ENCODE peak calls at places on chromosomes 11 and 22, in five cellular contexts. Z is left ventricle myocardium inferior, H is tibial artery, M is upper lobe of right lung, J is GM23338. O is an unnamed sample.

GRCh38 chr11:95385577-95385976 is 154.6 kb upstream of the SESN3 start:
- DNase-seq in Z (no peak), H (no peak), M (no peak), J (no peak), O (no peak)

GRCh38 chr22:37822079-37822833 is 926 bp upstream of the GALR3 start:
- DNase-seq in Z (no peak), H (no peak), M (no peak), J (peak; percentile 76), O (no peak)

GRCh38 chr11:60848714-60849151 is 6.8 kb downstream of the CCDC86 start:
- DNase-seq in Z (no peak), H (no peak), M (no peak), J (no peak), O (no peak)

GRCh38 chr11:2701230-2701629 is 1.4 kb upstream of the KCNQ1OT1 start:
- DNase-seq in Z (peak; percentile 7), H (no peak), M (no peak), J (no peak), O (no peak)

GRCh38 chr11:78365381-78365792 is 52.2 kb downstream of the GAB2 start:
- DNase-seq in Z (no peak), H (no peak), M (no peak), J (peak; percentile 97), O (peak; percentile 64)

GRCh38 chr11:3103076-3103475 is 45.9 kb upstream of the CARS1 start:
- DNase-seq in Z (no peak), H (no peak), M (peak; percentile 59), J (no peak), O (no peak)

GRCh38 chr11:91366186-91366585 is 858.4 kb upstream of the FAT3 start:
- DNase-seq in Z (no peak), H (no peak), M (no peak), J (no peak), O (no peak)

GRCh38 chr22:17767236-17768065 is 6.8 kb downstream of the BID start:
- DNase-seq in Z (no peak), H (no peak), M (no peak), J (no peak), O (no peak)

GRCh38 chr11:96015911-96016565 is 92.1 kb upstream of the MTMR2 start:
- DNase-seq in Z (no peak), H (no peak), M (no peak), J (peak; percentile 47), O (no peak)

GRCh38 chr11:108803781-108804180 is 138.9 kb downstream of the DDX10 start:
- DNase-seq in Z (no peak), H (no peak), M (no peak), J (no peak), O (no peak)

GRCh38 chr11:33507967-33508366 is 192.7 kb downstream of the C11orf91 start:
- DNase-seq in Z (no peak), H (no peak), M (no peak), J (peak; percentile 77), O (no peak)

GRCh38 chr11:123069878-123070821 is 8.2 kb upstream of the HSPA8 start:
- DNase-seq in Z (no peak), H (no peak), M (no peak), J (no peak), O (no peak)

GRCh38 chr22:47370448-47371262 is 608.2 kb downstream of the TBC1D22A start:
- DNase-seq in Z (no peak), H (peak; percentile 18), M (no peak), J (no peak), O (no peak)

GRCh38 chr11:34564406-34564805 is 50.8 kb upstream of the ELF5 start:
- DNase-seq in Z (no peak), H (no peak), M (no peak), J (peak; percentile 42), O (peak; percentile 13)

GRCh38 chr11:1054143-1055108 is 17.9 kb upstream of the MUC6 start:
- DNase-seq in Z (no peak), H (no peak), M (peak; percentile 64), J (no peak), O (no peak)

GRCh38 chr22:30452861-30453260 is 19.0 kb downstream of the SEC14L3 start:
- DNase-seq in Z (no peak), H (no peak), M (no peak), J (no peak), O (no peak)

GRCh38 chr22:19755145-19755710 is 5.3 kb upstream of the TBX1 start:
- DNase-seq in Z (no peak), H (no peak), M (no peak), J (peak; percentile 69), O (no peak)

GRCh38 chr22:40703731-40704130 is 24.4 kb downstream of the MCHR1 start:
- DNase-seq in Z (no peak), H (no peak), M (no peak), J (no peak), O (no peak)

GRCh38 chr11:77729063-77729462 is 91.5 kb downstream of the RSF1 start:
- DNase-seq in Z (no peak), H (no peak), M (no peak), J (no peak), O (no peak)

GRCh38 chr22:48658246-48658645 is 1169.4 kb downstream of the BRD1 start:
- DNase-seq in Z (no peak), H (no peak), M (no peak), J (no peak), O (no peak)

GRCh38 chr11:30171661-30172060 is 59.2 kb upstream of the FSHB start:
- DNase-seq in Z (no peak), H (no peak), M (no peak), J (no peak), O (no peak)

GRCh38 chr11:126766425-126766824 is 234.1 kb downstream of the KIRREL3 start:
- DNase-seq in Z (no peak), H (no peak), M (no peak), J (peak; percentile 17), O (no peak)

GRCh38 chr22:37492428-37493344 is 6.5 kb upstream of the MFNG start:
- DNase-seq in Z (no peak), H (no peak), M (peak; percentile 63), J (peak; percentile 86), O (no peak)

GRCh38 chr22:49923445-49923844 is 5.0 kb downstream of the CRELD2 start:
- DNase-seq in Z (no peak), H (no peak), M (no peak), J (no peak), O (no peak)

GRCh38 chr11:34161812-34162506 is 56.5 kb downstream of the NAT10 start:
- DNase-seq in Z (no peak), H (no peak), M (no peak), J (no peak), O (no peak)

GRCh38 chr22:35705141-35705540 is 12.5 kb upstream of the APOL5 start:
- DNase-seq in Z (no peak), H (no peak), M (no peak), J (no peak), O (no peak)

GRCh38 chr11:121595717-121596156 is 143.0 kb upstream of the SORL1-AS1 start:
- DNase-seq in Z (no peak), H (peak; percentile 64), M (peak; percentile 68), J (no peak), O (no peak)

GRCh38 chr11:33668468-33668825 is 32.2 kb downstream of the C11orf91 start:
- DNase-seq in Z (no peak), H (no peak), M (no peak), J (peak; percentile 46), O (no peak)

GRCh38 chr22:20956258-20957117 is 10.6 kb upstream of the AIFM3 start:
- DNase-seq in Z (no peak), H (no peak), M (peak; percentile 67), J (peak; percentile 87), O (peak; percentile 54)

GRCh38 chr11:66068923-66069714 is 953 bp upstream of the PACS1 start:
- DNase-seq in Z (peak; percentile 40), H (peak; percentile 62), M (no peak), J (peak; percentile 92), O (no peak)
- H3K4me3 ChIP-seq in Z (peak overlapping the region; percentile 92), H (peak overlapping the region; percentile 90), M (peak overlapping the region; percentile 63), J (peak overlapping the region; percentile 62), O (no peak overlapping the region)

DNA sequence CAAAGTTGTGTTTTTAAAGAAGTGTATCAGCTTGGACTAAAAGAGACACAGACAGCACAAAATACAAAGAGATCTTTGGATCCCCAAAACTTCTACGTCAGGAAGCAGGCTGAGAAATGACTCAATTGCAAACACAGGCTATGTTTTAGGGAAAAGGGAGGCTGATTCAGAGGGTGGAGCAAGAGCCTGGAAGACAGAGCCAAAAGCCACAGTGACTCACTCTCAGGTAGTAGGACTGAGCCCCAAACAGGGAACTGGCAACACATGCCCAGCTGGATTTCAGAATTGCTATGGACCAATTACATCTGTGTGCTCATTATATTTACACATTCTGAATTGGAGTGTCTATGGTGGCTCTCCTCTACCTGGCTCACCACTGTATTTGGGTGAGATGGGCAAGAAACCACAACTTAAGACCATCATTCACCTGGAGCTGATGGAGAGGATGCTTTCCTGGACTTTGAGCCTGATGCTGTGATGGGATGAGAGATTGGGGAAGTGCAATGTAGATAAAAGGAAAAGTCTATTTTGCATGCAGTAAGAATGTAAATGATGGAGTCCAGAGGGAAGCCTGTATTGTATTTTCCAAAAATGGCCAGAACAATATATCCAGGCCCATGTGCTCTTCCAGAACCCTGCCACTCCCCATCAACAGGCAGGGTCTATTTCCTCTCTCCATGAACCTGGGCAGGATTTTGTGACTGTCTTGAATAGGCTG is 20.8 kb upstream of the LINC01488 start:
- DNase-seq in Z (no peak), H (no peak), M (no peak), J (no peak), O (no peak)
- H3K27ac ChIP-seq in Z (peak overlapping the region; percentile 7), H (no peak overlapping the region), M (no peak overlapping the region), J (no peak overlapping the region), O (no peak overlapping the region)

DNA sequence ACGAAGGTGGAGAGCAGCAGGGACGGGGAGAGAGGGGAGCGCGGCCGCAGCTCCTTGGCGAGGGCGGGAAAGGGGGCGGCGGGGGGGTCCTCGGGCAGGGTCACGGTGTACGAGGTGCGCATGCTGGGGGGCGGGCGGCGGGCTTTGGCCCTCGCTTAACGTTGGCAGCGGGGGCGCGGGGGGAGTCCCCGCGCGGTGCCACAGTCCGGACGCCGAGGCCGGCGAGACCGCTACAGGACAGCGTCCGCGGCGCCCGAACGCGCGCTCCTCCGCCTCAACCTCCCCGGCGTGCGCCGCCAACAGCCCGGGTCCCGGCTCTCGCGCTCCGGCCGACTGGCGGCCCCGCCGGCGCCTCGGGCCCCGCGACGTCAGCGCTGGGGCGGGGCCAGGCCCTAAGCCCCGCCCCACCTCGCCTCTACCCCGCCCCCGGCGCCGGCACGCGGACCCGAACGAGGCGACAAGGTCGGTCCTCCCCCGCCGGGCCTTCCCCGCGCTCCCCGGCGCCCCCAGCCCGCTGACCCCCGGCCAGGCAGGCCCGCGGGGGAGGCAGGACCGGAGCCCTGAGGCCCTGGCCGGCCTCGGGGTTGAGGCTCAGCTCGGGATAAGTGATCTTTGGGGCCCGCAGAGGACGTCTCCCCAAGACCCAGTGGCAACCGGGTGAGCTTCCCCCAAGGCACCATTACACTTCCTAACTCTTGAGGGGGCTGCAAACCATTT is 17.5 kb downstream of the USP2 start:
- DNase-seq in Z (peak; percentile 68), H (no peak), M (peak; percentile 79), J (peak; percentile 80), O (no peak)
- H3K4me3 ChIP-seq in Z (peak overlapping the region; percentile 72), H (peak overlapping the region; percentile 56), M (peak overlapping the region; percentile 44), J (peak overlapping the region; percentile 70), O (peak overlapping the region; percentile 50)

GRCh38 chr11:129210831-129211181 is 18.7 kb upstream of the ARHGAP32 start:
- DNase-seq in Z (no peak), H (no peak), M (no peak), J (no peak), O (no peak)

GRCh38 chr11:129213261-129213660 is 21.1 kb upstream of the ARHGAP32 start:
- DNase-seq in Z (no peak), H (no peak), M (no peak), J (no peak), O (no peak)

GRCh38 chr11:129211397-129211796 is 19.3 kb upstream of the ARHGAP32 start:
- DNase-seq in Z (no peak), H (no peak), M (no peak), J (no peak), O (no peak)

GRCh38 chr11:129209891-129210830 is 18.0 kb upstream of the ARHGAP32 start:
- DNase-seq in Z (no peak), H (no peak), M (no peak), J (no peak), O (no peak)

GRCh38 chr11:129208863-129209262 is 16.7 kb upstream of the ARHGAP32 start:
- DNase-seq in Z (no peak), H (no peak), M (no peak), J (no peak), O (no peak)
- H3K27ac ChIP-seq in Z (no peak overlapping the region), H (no peak overlapping the region), M (no peak overlapping the region), J (no peak overlapping the region), O (no peak overlapping the region)